ENCODE peak calls at places on chromosomes 3 and 15, in eight cellular contexts. Z, U, R, P, D, C, W and O are unnamed samples.

GRCh38 chr3:14204605-14205284 is 26.1 kb downstream of the LSM3 start:
- DNase-seq in Z (no peak), U (peak), R (no peak), P (no peak), D (no peak), C (no peak), W (no peak), O (peak)

GRCh38 chr3:26437678-26438077 is 184.9 kb upstream of the LRRC3B start:
- DNase-seq in Z (no peak), U (no peak), R (no peak), P (no peak), D (no peak), C (no peak), W (no peak), O (peak)

GRCh38 chr3:125177746-125178145 is 34.8 kb downstream of the SLC12A8 start:
- DNase-seq in Z (no peak), U (no peak), R (no peak), P (no peak), D (no peak), C (no peak), W (no peak), O (no peak)

GRCh38 chr3:149296972-149297371 is 36.5 kb downstream of the TM4SF18 start:
- DNase-seq in Z (no peak), U (peak), R (no peak), P (no peak), D (no peak), C (no peak), W (no peak), O (peak)

GRCh38 chr15:85793641-85794597 is 806 bp downstream of the KLHL25 start:
- DNase-seq in Z (peak), U (no peak), R (peak), P (peak), D (no peak), C (peak), W (no peak), O (peak)

GRCh38 chr3:189808246-189809007 is 177.2 kb downstream of the TP63 start:
- DNase-seq in Z (peak), U (no peak), R (no peak), P (no peak), D (no peak), C (no peak), W (no peak), O (no peak)

GRCh38 chr3:71547254-71548198 is 36.0 kb downstream of the FOXP1 start:
- DNase-seq in Z (no peak), U (peak), R (no peak), P (no peak), D (no peak), C (no peak), W (no peak), O (peak)

GRCh38 chr3:136193273-136194043 is 2.7 kb downstream of the MSL2 start:
- DNase-seq in Z (no peak), U (peak), R (no peak), P (peak), D (no peak), C (no peak), W (peak), O (no peak)

GRCh38 chr3:13210221-13210975 is 137.2 kb upstream of the IQSEC1 start:
- DNase-seq in Z (peak), U (no peak), R (no peak), P (no peak), D (no peak), C (no peak), W (no peak), O (no peak)

GRCh38 chr3:13215940-13216546 is 142.8 kb upstream of the IQSEC1 start:
- DNase-seq in Z (no peak), U (no peak), R (no peak), P (no peak), D (peak), C (no peak), W (peak), O (peak)

GRCh38 chr3:158430448-158430847 is 140.5 kb upstream of the MLF1 start:
- DNase-seq in Z (no peak), U (no peak), R (no peak), P (no peak), D (no peak), C (no peak), W (no peak), O (no peak)

GRCh38 chr15:78111788-78112187 is 19.4 kb downstream of the SH2D7 start:
- DNase-seq in Z (peak), U (no peak), R (no peak), P (no peak), D (no peak), C (no peak), W (no peak), O (no peak)

GRCh38 chr3:184574552-184575430 is 13.2 kb downstream of the EPHB3 start:
- DNase-seq in Z (no peak), U (no peak), R (no peak), P (no peak), D (no peak), C (no peak), W (no peak), O (no peak)

GRCh38 chr3:5056005-5056391 is 66.1 kb upstream of the ARL8B start:
- DNase-seq in Z (no peak), U (no peak), R (no peak), P (no peak), D (peak), C (no peak), W (no peak), O (no peak)

GRCh38 chr3:182118081-182118480 is 406.4 kb downstream of the SOX2 start:
- DNase-seq in Z (no peak), U (no peak), R (no peak), P (no peak), D (no peak), C (no peak), W (no peak), O (peak)

GRCh38 chr3:8481380-8481779 is 20.2 kb upstream of the LMCD1 start:
- DNase-seq in Z (no peak), U (peak), R (no peak), P (no peak), D (no peak), C (no peak), W (no peak), O (no peak)

GRCh38 chr15:40928975-40929729 is at the start of gene DLL4:
- DNase-seq in Z (peak), U (peak), R (peak), P (peak), D (no peak), C (peak), W (peak), O (peak)

GRCh38 chr3:63613561-63613960 is 38.9 kb upstream of the SNTN start:
- DNase-seq in Z (no peak), U (no peak), R (no peak), P (no peak), D (peak), C (no peak), W (no peak), O (peak)

GRCh38 chr3:55118453-55118852 is 190.6 kb upstream of the LRTM1 start:
- DNase-seq in Z (no peak), U (no peak), R (no peak), P (no peak), D (no peak), C (no peak), W (no peak), O (no peak)

GRCh38 chr15:25766421-25766820 is 96.7 kb downstream of the ATP10A start:
- DNase-seq in Z (no peak), U (no peak), R (no peak), P (no peak), D (no peak), C (no peak), W (no peak), O (no peak)

GRCh38 chr15:74327756-74328155 is 39.7 kb downstream of the CYP11A1 start:
- DNase-seq in Z (no peak), U (no peak), R (no peak), P (no peak), D (no peak), C (no peak), W (no peak), O (no peak)

GRCh38 chr3:11727207-11727606 is 83.5 kb upstream of the VGLL4 start:
- DNase-seq in Z (no peak), U (no peak), R (no peak), P (no peak), D (no peak), C (no peak), W (no peak), O (peak)

GRCh38 chr15:84949043-84949442 is 32.6 kb upstream of the PDE8A start:
- DNase-seq in Z (no peak), U (no peak), R (no peak), P (no peak), D (no peak), C (no peak), W (no peak), O (peak)

GRCh38 chr3:143826296-143826695 is 22.0 kb downstream of the SLC9A9 start:
- DNase-seq in Z (no peak), U (peak), R (no peak), P (no peak), D (no peak), C (no peak), W (no peak), O (no peak)

GRCh38 chr3:149375824-149376196 is 1.6 kb downstream of the TM4SF1 start:
- DNase-seq in Z (no peak), U (no peak), R (no peak), P (no peak), D (no peak), C (no peak), W (no peak), O (no peak)

GRCh38 chr15:50675524-50676144 is 11.0 kb downstream of the TRPM7 start:
- DNase-seq in Z (no peak), U (peak), R (peak), P (no peak), D (no peak), C (no peak), W (no peak), O (peak)

GRCh38 chr15:64247906-64248541 is 85.2 kb upstream of the PPIB start:
- DNase-seq in Z (no peak), U (peak), R (no peak), P (peak), D (peak), C (peak), W (peak), O (peak)

GRCh38 chr15:68733666-68734065 is 87.0 kb downstream of the ANP32A start:
- DNase-seq in Z (no peak), U (no peak), R (no peak), P (no peak), D (no peak), C (no peak), W (no peak), O (no peak)

GRCh38 chr15:36428102-36428845 is 151.2 kb upstream of the CDIN1 start:
- DNase-seq in Z (no peak), U (peak), R (no peak), P (no peak), D (peak), C (no peak), W (no peak), O (peak)

GRCh38 chr3:157475921-157476395 is 27.3 kb downstream of the VEPH1 start:
- DNase-seq in Z (no peak), U (no peak), R (no peak), P (no peak), D (peak), C (no peak), W (no peak), O (peak)

GRCh38 chr15:28097656-28098359 is 1.3 kb downstream of the OCA2 start:
- DNase-seq in Z (no peak), U (no peak), R (no peak), P (no peak), D (no peak), C (no peak), W (no peak), O (no peak)

GRCh38 chr3:43162573-43163084 is 56.8 kb upstream of the POMGNT2 start:
- DNase-seq in Z (no peak), U (no peak), R (peak), P (peak), D (no peak), C (peak), W (no peak), O (no peak)

GRCh38 chr3:76582098-76582497 is 457.8 kb upstream of the ROBO2 start:
- DNase-seq in Z (no peak), U (no peak), R (no peak), P (no peak), D (no peak), C (no peak), W (no peak), O (no peak)

GRCh38 chr3:14138109-14138877 is 13.4 kb downstream of the TMEM43 start:
- DNase-seq in Z (no peak), U (no peak), R (no peak), P (no peak), D (no peak), C (no peak), W (no peak), O (no peak)

GRCh38 chr3:96814581-96815567 is at the start of gene EPHA6:
- DNase-seq in Z (peak), U (no peak), R (no peak), P (no peak), D (no peak), C (no peak), W (no peak), O (peak)

GRCh38 chr3:46742992-46743391 is 25.3 kb upstream of the PRSS50 start:
- DNase-seq in Z (no peak), U (no peak), R (no peak), P (no peak), D (no peak), C (no peak), W (no peak), O (no peak)

GRCh38 chr15:79743032-79743431 is 153.8 kb downstream of the MTHFS start:
- DNase-seq in Z (no peak), U (no peak), R (no peak), P (no peak), D (no peak), C (no peak), W (no peak), O (no peak)